ENCODE peak calls at places on chromosomes 2 and 18, in eight cellular contexts. K is SK-N-SH, J is Karpas-422, D is sigmoid colon, M is GM12878, C is neural progenitor cell, W is mammary epithelial cell, P is stomach. F is an unnamed sample. For H3K9me3, the result is how much of the 10 kb centered on the place peaks cover.

GRCh38 chr2:11506611-11506969 is 27.3 kb upstream of the GREB1 start:
- DNase-seq in C (no peak), P (no peak), D (no peak), J (no peak), M (no peak), W (no peak), K (no peak), F (no peak)

GRCh38 chr2:67018318-67018717 is 378.8 kb upstream of the ETAA1 start:
- DNase-seq in W (no peak), P (no peak), C (no peak), J (no peak), D (no peak), K (no peak), M (no peak), F (no peak)

GRCh38 chr18:79599503-79599931 is 80.1 kb upstream of the CTDP1 start:
- DNase-seq in K (no peak), C (no peak), W (no peak), M (no peak), D (peak), P (no peak), J (no peak), F (no peak)

GRCh38 chr2:8458461-8459459 is 223.1 kb upstream of the ID2 start:
- DNase-seq in M (no peak), J (no peak), K (no peak), W (no peak), C (no peak), P (no peak), D (peak), F (no peak)

GRCh38 chr2:43332653-43333052 is 106.2 kb upstream of the ZFP36L2 start:
- DNase-seq in M (no peak), K (no peak), W (no peak), J (no peak), D (no peak), P (no peak), C (no peak), F (no peak)

GRCh38 chr2:86017901-86018896 is 87.5 kb downstream of the POLR1A start:
- DNase-seq in D (peak), C (no peak), J (no peak), K (no peak), W (peak), P (peak), M (no peak), F (no peak)

GRCh38 chr2:124080281-124081153 is 55.4 kb downstream of the CNTNAP5 start:
- DNase-seq in C (no peak), J (no peak), K (no peak), M (no peak), D (no peak), P (no peak), W (no peak), F (no peak)

GRCh38 chr18:48819781-48820482 is 130.8 kb downstream of the SMAD7 start:
- DNase-seq in D (peak), W (no peak), M (no peak), J (no peak), P (peak), K (no peak), C (no peak), F (no peak)

GRCh38 chr2:120669121-120669952 is 66.3 kb upstream of the GLI2 start:
- DNase-seq in W (no peak), K (peak), M (no peak), P (peak), C (peak), D (peak), J (peak), F (no peak)

GRCh38 chr18:48419268-48420022 is 10.3 kb upstream of the ZBTB7C start:
- DNase-seq in D (no peak), C (no peak), P (no peak), M (no peak), K (no peak), J (peak), W (peak), F (no peak)

GRCh38 chr2:135783416-135783815 is 41.8 kb downstream of the UBXN4 start:
- DNase-seq in C (no peak), W (no peak), P (no peak), K (no peak), M (no peak), D (no peak), J (peak), F (no peak)

GRCh38 chr2:30293303-30293912 is 62.1 kb downstream of the LBH start:
- DNase-seq in D (no peak), P (no peak), K (no peak), C (no peak), M (no peak), W (peak), J (no peak), F (no peak)

GRCh38 chr2:86790134-86790827 is 432 bp downstream of the CD8A start:
- DNase-seq in J (no peak), M (no peak), K (peak), D (no peak), P (no peak), C (peak), W (peak), F (no peak)

GRCh38 chr2:97714950-97715652 is 1.7 kb downstream of the ZAP70 start:
- DNase-seq in M (no peak), W (no peak), K (no peak), P (no peak), D (peak), C (no peak), J (no peak), F (no peak)

GRCh38 chr2:231920795-231921194 is 5.4 kb downstream of the NPPC start:
- DNase-seq in D (no peak), K (no peak), M (no peak), C (no peak), W (no peak), J (no peak), P (no peak), F (no peak)

GRCh38 chr2:25383806-25384205 is 42.1 kb upstream of the DNMT3A start:
- DNase-seq in J (no peak), K (no peak), C (no peak), W (no peak), M (no peak), P (no peak), D (no peak), F (no peak)

GRCh38 chr2:145288650-145289496 is 769.0 kb upstream of the ZEB2 start:
- DNase-seq in K (no peak), C (no peak), J (no peak), D (no peak), P (no peak), M (no peak), W (no peak), F (no peak)

GRCh38 chr2:95215018-95215612 is 7.8 kb downstream of the ZNF892 start:
- DNase-seq in D (no peak), C (no peak), W (no peak), P (no peak), J (no peak), K (no peak), M (no peak), F (no peak)
- H3K9me3 ChIP-seq in D (half or more), C (half or more), W (half or more), P (half or more), J (half or more), K (under half), M (under half), F (half or more)

GRCh38 chr2:15806801-15807417 is 133.4 kb upstream of the MYCN start:
- DNase-seq in D (no peak), M (no peak), J (no peak), P (no peak), W (no peak), C (no peak), K (no peak), F (no peak)

GRCh38 chr2:15807418-15808220 is 132.7 kb upstream of the MYCN start:
- DNase-seq in M (no peak), W (no peak), C (no peak), J (no peak), P (no peak), K (no peak), D (no peak), F (no peak)

GRCh38 chr2:15809504-15809903 is 130.8 kb upstream of the MYCN start:
- DNase-seq in C (no peak), D (no peak), W (no peak), P (no peak), K (no peak), M (no peak), J (no peak), F (no peak)

GRCh38 chr2:15808980-15809379 is 131.4 kb upstream of the MYCN start:
- DNase-seq in W (no peak), K (no peak), P (no peak), J (no peak), C (peak), M (no peak), D (no peak), F (no peak)

GRCh38 chr2:15808221-15808574 is 132.2 kb upstream of the MYCN start:
- DNase-seq in P (no peak), C (peak), D (no peak), J (no peak), K (no peak), W (no peak), M (no peak), F (no peak)
- H3K9me3 ChIP-seq in P (under half), C (under half), D (under half), J (under half), K (under half), W (under half), M (under half), F (under half)

GRCh38 chr2:127365211-127365643 is 22.5 kb downstream of the MAP3K2 start:
- DNase-seq in C (peak), W (no peak), M (no peak), D (no peak), J (no peak), K (no peak), P (no peak), F (no peak)

GRCh38 chr2:127371037-127371436 is 16.7 kb downstream of the MAP3K2 start:
- DNase-seq in J (no peak), C (no peak), W (no peak), P (no peak), D (no peak), M (no peak), K (no peak), F (no peak)

GRCh38 chr2:127373362-127374083 is 14.3 kb downstream of the MAP3K2 start:
- DNase-seq in J (no peak), P (no peak), W (no peak), C (no peak), K (no peak), D (no peak), M (no peak), F (no peak)

DNA sequence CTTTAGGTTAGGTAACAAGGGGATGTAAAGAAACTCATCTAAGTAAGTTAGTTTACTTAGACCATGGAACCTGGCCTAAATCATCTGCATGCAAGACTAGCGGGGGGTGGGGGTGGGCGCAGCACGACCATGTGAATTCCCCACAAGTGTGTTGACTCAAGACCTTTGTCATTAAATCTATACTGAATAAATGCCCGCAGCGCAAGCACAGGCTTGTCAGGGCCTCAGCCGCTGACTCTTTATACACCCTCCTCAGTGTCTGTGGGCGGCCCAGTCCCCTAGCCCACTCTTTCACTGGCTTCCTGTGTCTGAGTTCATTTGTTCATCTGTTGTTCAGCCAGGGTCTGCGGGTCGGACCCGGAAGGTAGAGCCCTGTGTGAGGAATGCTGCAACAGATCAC is 17.8 kb downstream of the MAP3K2 start:
- DNase-seq in C (no peak), K (no peak), J (no peak), P (no peak), M (no peak), W (no peak), D (no peak), F (no peak)
- H3K9me3 ChIP-seq in C (under half), K (under half), J (under half), P (under half), M (under half), W (under half), D (under half), F (under half)

GRCh38 chr2:196653843-196654242 is 14.3 kb downstream of the CCDC150 start:
- DNase-seq in D (no peak), M (no peak), W (no peak), C (no peak), K (no peak), J (peak), P (no peak), F (no peak)

GRCh38 chr2:196651387-196652094 is 12.0 kb downstream of the CCDC150 start:
- DNase-seq in P (no peak), K (no peak), M (no peak), W (no peak), C (no peak), J (no peak), D (no peak), F (no peak)

GRCh38 chr2:196652869-196653268 is 13.4 kb downstream of the CCDC150 start:
- DNase-seq in M (no peak), C (no peak), P (no peak), K (no peak), J (no peak), D (no peak), W (no peak), F (no peak)

GRCh38 chr2:196649202-196649601 is 9.7 kb downstream of the CCDC150 start:
- DNase-seq in D (no peak), K (no peak), C (no peak), M (no peak), P (no peak), J (no peak), W (no peak), F (no peak)
- H3K9me3 ChIP-seq in D (under half), K (under half), C (under half), M (under half), P (under half), J (under half), W (under half), F (under half)